ENCODE peak calls at places on chromosomes 12 and 14, in six cellular contexts. O, H, X, A, T and I are unnamed samples. For H3K4me1 and H3K9me3, the result is how much of the 10 kb centered on the place peaks cover.

GRCh38 chr12:29396774-29397173 is 15.8 kb upstream of the ERGIC2 start:
- DNase-seq in O (peak), H (no peak), X (no peak), A (no peak), T (peak), I (no peak)

GRCh38 chr12:71282020-71282419 is 124.2 kb upstream of the TSPAN8 start:
- DNase-seq in O (no peak), H (no peak), X (no peak), A (peak), T (no peak), I (no peak)

GRCh38 chr12:77855548-77855947 is 24.9 kb downstream of the NAV3 start:
- DNase-seq in O (peak), H (no peak), X (no peak), A (no peak), T (no peak), I (no peak)

GRCh38 chr12:89783321-89784060 is 74.9 kb upstream of the ATP2B1 start:
- DNase-seq in O (peak), H (no peak), X (no peak), A (no peak), T (peak), I (no peak)

GRCh38 chr14:104559043-104559768 is 20.4 kb upstream of the C14orf180 start:
- DNase-seq in O (no peak), H (no peak), X (no peak), A (no peak), T (no peak), I (no peak)

GRCh38 chr14:90444077-90444696 is 47.4 kb downstream of the CALM1 start:
- DNase-seq in O (peak), H (no peak), X (no peak), A (no peak), T (peak), I (peak)

GRCh38 chr12:26488339-26488738 is 293.0 kb downstream of the SSPN start:
- DNase-seq in O (no peak), H (no peak), X (no peak), A (peak), T (no peak), I (no peak)

GRCh38 chr12:50127546-50127945 is 15.5 kb downstream of the COX14 start:
- DNase-seq in O (no peak), H (no peak), X (no peak), A (no peak), T (no peak), I (no peak)

GRCh38 chr14:71166434-71166833 is 259.2 kb downstream of the PCNX1 start:
- DNase-seq in O (peak), H (peak), X (no peak), A (peak), T (peak), I (peak)

DNA sequence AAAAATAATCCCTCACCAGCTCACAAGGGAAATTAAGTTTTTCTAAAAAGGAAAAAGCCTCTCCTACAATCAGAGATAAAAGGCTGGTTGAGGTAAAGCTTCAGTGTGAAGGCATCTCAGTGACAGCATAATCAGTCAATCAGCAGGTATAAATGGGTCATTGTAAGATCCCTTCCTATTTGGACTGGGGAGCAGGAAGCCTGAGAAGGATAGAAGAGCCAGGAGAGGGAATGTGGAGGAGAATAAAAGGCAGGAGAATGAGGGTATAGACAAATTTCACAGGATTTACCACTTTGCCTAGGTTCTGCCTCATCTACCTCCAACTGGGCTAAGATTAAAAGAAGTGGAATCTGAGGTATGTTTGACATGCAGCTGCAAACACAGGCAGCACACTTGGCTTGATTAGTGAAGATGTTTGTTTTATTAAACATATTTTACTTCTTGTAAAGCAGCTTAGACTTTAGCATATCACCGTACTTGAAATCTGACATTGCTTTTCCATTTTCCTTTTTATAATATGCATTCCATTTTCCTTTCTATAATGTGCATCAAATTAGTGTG is 479.1 kb upstream of the USP15 start:
- DNase-seq in O (no peak), H (no peak), X (no peak), A (peak), T (no peak), I (no peak)
- H3K4me3 ChIP-seq in O (no peak), H (no peak), X (no peak), A (no peak), T (no peak), I (no peak)

GRCh38 chr12:113230315-113231274 is 9.3 kb downstream of the TPCN1 start:
- DNase-seq in O (no peak), H (no peak), X (no peak), A (no peak), T (no peak), I (peak)

GRCh38 chr12:113231275-113232231 is 10.3 kb downstream of the TPCN1 start:
- DNase-seq in O (no peak), H (peak), X (no peak), A (no peak), T (peak), I (no peak)

GRCh38 chr12:113233967-113234366 is 12.7 kb downstream of the TPCN1 start:
- DNase-seq in O (no peak), H (no peak), X (no peak), A (no peak), T (no peak), I (no peak)

GRCh38 chr12:113232787-113233585 is 11.7 kb downstream of the TPCN1 start:
- DNase-seq in O (no peak), H (no peak), X (peak), A (peak), T (peak), I (no peak)

DNA sequence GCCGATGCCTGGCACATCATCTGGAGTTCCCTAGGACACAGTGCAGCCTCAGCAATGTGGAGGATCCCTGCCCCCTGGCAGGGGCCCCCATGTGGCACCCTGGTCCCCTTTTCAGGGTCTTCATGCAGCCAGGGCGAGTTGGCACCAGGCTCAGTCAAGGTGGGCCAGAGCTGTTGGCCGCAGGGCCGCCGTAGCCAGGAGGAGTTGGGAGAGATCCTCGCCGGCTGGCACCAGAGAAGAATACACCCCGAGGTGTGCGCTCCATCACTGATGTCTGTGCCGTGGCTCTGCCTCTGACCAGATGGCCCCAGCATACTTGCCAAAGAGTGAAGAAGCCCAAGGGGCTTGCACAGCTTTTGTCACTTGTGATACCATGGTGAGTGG is 11.0 kb downstream of the TPCN1 start:
- DNase-seq in O (no peak), H (no peak), X (no peak), A (no peak), T (no peak), I (no peak)
- H3K4me1 ChIP-seq in O (under half), H (half or more), X (half or more), A (under half), T (under half), I (under half)

GRCh38 chr14:84750284-84750683 is 779.7 kb upstream of the FLRT2 start:
- DNase-seq in O (no peak), H (no peak), X (no peak), A (no peak), T (no peak), I (no peak)

GRCh38 chr14:84751745-84752144 is 778.2 kb upstream of the FLRT2 start:
- DNase-seq in O (no peak), H (no peak), X (no peak), A (no peak), T (no peak), I (no peak)

GRCh38 chr14:84749191-84749945 is 780.6 kb upstream of the FLRT2 start:
- DNase-seq in O (peak), H (no peak), X (no peak), A (no peak), T (no peak), I (no peak)

GRCh38 chr14:84750763-84751554 is 779.0 kb upstream of the FLRT2 start:
- DNase-seq in O (peak), H (no peak), X (no peak), A (no peak), T (no peak), I (no peak)
- H3K9me3 ChIP-seq in O (under half), H (under half), X (under half), A (under half), T (under half), I (under half)

DNA sequence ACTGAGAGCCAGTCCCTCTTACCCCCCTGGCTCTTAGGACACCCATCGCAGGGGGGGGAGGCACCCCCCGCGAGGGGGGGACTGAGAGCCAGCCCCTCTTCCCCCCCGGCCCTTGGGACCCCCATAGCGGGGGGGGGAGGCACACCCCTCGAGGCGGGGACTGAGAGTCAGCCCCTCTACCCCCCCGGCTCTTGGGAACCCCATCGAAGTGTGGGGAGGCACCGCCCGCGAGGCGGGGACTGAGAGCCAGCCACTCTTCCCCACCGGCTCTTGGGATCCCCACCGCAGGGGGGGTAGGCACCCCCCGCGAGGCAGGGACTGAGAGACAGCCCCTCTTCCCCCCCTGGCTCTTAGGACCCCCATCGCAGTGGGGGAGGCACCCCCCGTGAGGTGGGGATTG is 48.8 kb downstream of the DDX11 start:
- DNase-seq in O (no peak), H (no peak), X (no peak), A (no peak), T (no peak), I (no peak)
- H3K4me3 ChIP-seq in O (no peak), H (no peak), X (no peak), A (no peak), T (no peak), I (no peak)

GRCh38 chr14:87952307-87953094 is 40.5 kb downstream of the GALC start:
- DNase-seq in O (no peak), H (no peak), X (no peak), A (no peak), T (no peak), I (peak)
- H3K4me1 ChIP-seq in O (under half), H (under half), X (under half), A (under half), T (under half), I (under half)